ENCODE peak calls at places on chromosome 14, in six cellular contexts. M is DMS153, Y is NCI-H1694, E is left cardiac atrium, V is NCI-H2171, R is IMR-90. H is an unnamed sample.

GRCh38 chr14:67722293-67722692 is 20.6 kb downstream of the RDH12 start:
- DNase-seq in M (no peak), E (peak), V (no peak), Y (peak), R (peak), H (no peak)

GRCh38 chr14:80678436-80678835 is 263.1 kb downstream of the CEP128 start:
- DNase-seq in R (peak), Y (no peak), E (no peak), V (no peak), M (no peak), H (no peak)

GRCh38 chr14:103713304-103714062 is 1.8 kb downstream of the XRCC3 start:
- DNase-seq in R (no peak), V (no peak), E (no peak), M (no peak), Y (no peak), H (no peak)

GRCh38 chr14:101030586-101030985 is 127.1 kb upstream of the RTL1 start:
- DNase-seq in Y (no peak), R (no peak), E (peak), M (no peak), V (no peak), H (no peak)

GRCh38 chr14:93691042-93691780 is 97.1 kb downstream of the PRIMA1 start:
- DNase-seq in Y (no peak), R (no peak), E (no peak), V (no peak), M (no peak), H (no peak)

GRCh38 chr14:49972840-49973239 is 80.0 kb downstream of the ARF6 start:
- DNase-seq in R (peak), Y (no peak), V (no peak), E (no peak), M (peak), H (peak)

GRCh38 chr14:31263485-31264133 is 56.0 kb upstream of the HECTD1 start:
- DNase-seq in V (no peak), E (peak), Y (no peak), R (peak), M (no peak), H (no peak)

GRCh38 chr14:68109132-68109531 is 289.6 kb downstream of the RAD51B start:
- DNase-seq in E (no peak), Y (no peak), M (no peak), R (peak), V (no peak), H (no peak)

GRCh38 chr14:33556382-33557121 is 394.3 kb downstream of the EGLN3 start:
- DNase-seq in V (no peak), M (no peak), Y (no peak), R (no peak), E (no peak), H (no peak)

GRCh38 chr14:105469456-105470162 is 5.0 kb upstream of the CRIP2 start:
- DNase-seq in Y (no peak), M (no peak), E (peak), R (no peak), V (no peak), H (no peak)